ENCODE peak calls at places on chromosomes 1 and 21, in four cellular contexts. One of them, this sample, is unnamed.

GRCh38 chr21:35323947-35324346 is 274.8 kb upstream of the RUNX1 start:
- DNase-seq in hypothalamus: no peak
- DNase-seq in NCI-H2171 treated with DMSO at 0.1 percent for 48 hours: no peak
- DNase-seq in GM23338: no peak
- DNase-seq in this sample: no peak

GRCh38 chr1:221667504-221667903 is 74.4 kb downstream of the DUSP10 start:
- DNase-seq in hypothalamus: no peak
- DNase-seq in NCI-H2171 treated with DMSO at 0.1 percent for 48 hours: no peak
- DNase-seq in GM23338: no peak
- DNase-seq in this sample: no peak

GRCh38 chr1:48493031-48493430 is 21.0 kb upstream of the SPATA6 start:
- DNase-seq in hypothalamus: no peak
- DNase-seq in GM23338: no peak
- DNase-seq in NCI-H2171 treated with DMSO at 0.1 percent for 48 hours: no peak
- DNase-seq in this sample: no peak

GRCh38 chr1:100950776-100951175 is 54.9 kb downstream of the SLC30A7 start:
- DNase-seq in GM23338: peak
- DNase-seq in hypothalamus: no peak
- DNase-seq in NCI-H2171 treated with DMSO at 0.1 percent for 48 hours: peak
- DNase-seq in this sample: peak

GRCh38 chr1:211259596-211260126 is 495 bp downstream of the RCOR3 start:
- DNase-seq in hypothalamus: peak
- DNase-seq in NCI-H2171 treated with DMSO at 0.1 percent for 48 hours: peak
- DNase-seq in GM23338: peak
- DNase-seq in this sample: no peak

GRCh38 chr1:117231748-117232373 is 21.1 kb upstream of the VTCN1 start:
- DNase-seq in GM23338: no peak
- DNase-seq in hypothalamus: no peak
- DNase-seq in NCI-H2171 treated with DMSO at 0.1 percent for 48 hours: no peak
- DNase-seq in this sample: no peak

GRCh38 chr1:154170547-154171221 is 15.8 kb upstream of the NUP210L start:
- DNase-seq in GM23338: no peak
- DNase-seq in NCI-H2171 treated with DMSO at 0.1 percent for 48 hours: peak
- DNase-seq in hypothalamus: no peak
- DNase-seq in this sample: no peak

GRCh38 chr1:48194801-48195200 is 27.7 kb upstream of the SLC5A9 start:
- DNase-seq in NCI-H2171 treated with DMSO at 0.1 percent for 48 hours: no peak
- DNase-seq in hypothalamus: no peak
- DNase-seq in GM23338: no peak
- DNase-seq in this sample: no peak

GRCh38 chr1:98049370-98050115 is 128.7 kb upstream of the DPYD start:
- DNase-seq in GM23338: peak
- DNase-seq in NCI-H2171 treated with DMSO at 0.1 percent for 48 hours: peak
- DNase-seq in hypothalamus: peak
- DNase-seq in this sample: peak

This sample was measured in WTC11.